ENCODE peak calls at places on chromosome 2, in seven cellular contexts. One of them, this sample, is unnamed.

GRCh38 chr2:20050104-20050711 is 1.2 kb downstream of the LAPTM4A start:
- DNase-seq in neural progenitor cell: no peak
- DNase-seq in naive thymus-derived CD8-positive, alpha-beta T cell: no peak
- DNase-seq in NCI-H2081: peak
- DNase-seq in immature natural killer cell: peak
- DNase-seq in C1 segment of cervical spinal cord: no peak
- DNase-seq in LHCN-M2: peak
- DNase-seq in this sample: no peak

GRCh38 chr2:186887107-186888090 is 38.4 kb upstream of the ZSWIM2 start:
- DNase-seq in neural progenitor cell: peak
- DNase-seq in NCI-H2081: no peak
- DNase-seq in immature natural killer cell: no peak
- DNase-seq in C1 segment of cervical spinal cord: no peak
- DNase-seq in naive thymus-derived CD8-positive, alpha-beta T cell: no peak
- DNase-seq in LHCN-M2: peak
- DNase-seq in this sample: no peak

GRCh38 chr2:148751907-148752306 is 107.4 kb downstream of the EPC2 start:
- DNase-seq in naive thymus-derived CD8-positive, alpha-beta T cell: no peak
- DNase-seq in NCI-H2081: no peak
- DNase-seq in immature natural killer cell: no peak
- DNase-seq in C1 segment of cervical spinal cord: no peak
- DNase-seq in neural progenitor cell: no peak
- DNase-seq in LHCN-M2: no peak
- DNase-seq in this sample: no peak

GRCh38 chr2:236021497-236022057 is 146.6 kb downstream of the GBX2 start:
- DNase-seq in naive thymus-derived CD8-positive, alpha-beta T cell: no peak
- DNase-seq in NCI-H2081: no peak
- DNase-seq in immature natural killer cell: no peak
- DNase-seq in LHCN-M2: no peak
- DNase-seq in C1 segment of cervical spinal cord: no peak
- DNase-seq in neural progenitor cell: no peak
- DNase-seq in this sample: no peak

GRCh38 chr2:15939854-15940660 is at the start of gene MYCN:
- DNase-seq in neural progenitor cell: peak
- DNase-seq in naive thymus-derived CD8-positive, alpha-beta T cell: peak
- DNase-seq in C1 segment of cervical spinal cord: no peak
- DNase-seq in LHCN-M2: peak
- DNase-seq in NCI-H2081: peak
- DNase-seq in immature natural killer cell: no peak
- DNase-seq in this sample: peak

GRCh38 chr2:220224711-220225519 is 597.5 kb downstream of the SLC4A3 start:
- DNase-seq in neural progenitor cell: no peak
- DNase-seq in LHCN-M2: peak
- DNase-seq in C1 segment of cervical spinal cord: no peak
- DNase-seq in NCI-H2081: no peak
- DNase-seq in immature natural killer cell: no peak
- DNase-seq in naive thymus-derived CD8-positive, alpha-beta T cell: no peak
- DNase-seq in this sample: no peak

GRCh38 chr2:219252900-219253752 is at the start of gene TUBA4B:
- DNase-seq in C1 segment of cervical spinal cord: no peak
- DNase-seq in immature natural killer cell: peak
- DNase-seq in naive thymus-derived CD8-positive, alpha-beta T cell: peak
- DNase-seq in NCI-H2081: peak
- DNase-seq in LHCN-M2: peak
- DNase-seq in neural progenitor cell: peak
- DNase-seq in this sample: no peak

GRCh38 chr2:40027968-40028367 is 248.9 kb upstream of the THUMPD2 start:
- DNase-seq in NCI-H2081: no peak
- DNase-seq in naive thymus-derived CD8-positive, alpha-beta T cell: no peak
- DNase-seq in immature natural killer cell: no peak
- DNase-seq in LHCN-M2: peak
- DNase-seq in neural progenitor cell: no peak
- DNase-seq in C1 segment of cervical spinal cord: no peak
- DNase-seq in this sample: no peak

GRCh38 chr2:152047826-152048476 is 50.9 kb downstream of the CACNB4 start:
- DNase-seq in neural progenitor cell: peak
- DNase-seq in naive thymus-derived CD8-positive, alpha-beta T cell: no peak
- DNase-seq in immature natural killer cell: no peak
- DNase-seq in C1 segment of cervical spinal cord: no peak
- DNase-seq in NCI-H2081: no peak
- DNase-seq in LHCN-M2: peak
- DNase-seq in this sample: no peak

GRCh38 chr2:43125090-43125998 is 101.1 kb downstream of the ZFP36L2 start:
- DNase-seq in neural progenitor cell: no peak
- DNase-seq in LHCN-M2: no peak
- DNase-seq in C1 segment of cervical spinal cord: no peak
- DNase-seq in NCI-H2081: no peak
- DNase-seq in naive thymus-derived CD8-positive, alpha-beta T cell: no peak
- DNase-seq in immature natural killer cell: no peak
- DNase-seq in this sample: no peak

GRCh38 chr2:100615471-100615870 is 52.7 kb downstream of the PDCL3 start:
- DNase-seq in C1 segment of cervical spinal cord: no peak
- DNase-seq in LHCN-M2: no peak
- DNase-seq in immature natural killer cell: no peak
- DNase-seq in NCI-H2081: no peak
- DNase-seq in naive thymus-derived CD8-positive, alpha-beta T cell: no peak
- DNase-seq in neural progenitor cell: no peak
- DNase-seq in this sample: no peak

GRCh38 chr2:127121776-127122176 is 14.8 kb upstream of the BIN1 start:
- DNase-seq in C1 segment of cervical spinal cord: no peak
- DNase-seq in LHCN-M2: no peak
- DNase-seq in NCI-H2081: no peak
- DNase-seq in immature natural killer cell: no peak
- DNase-seq in neural progenitor cell: no peak
- DNase-seq in naive thymus-derived CD8-positive, alpha-beta T cell: no peak
- DNase-seq in this sample: no peak

GRCh38 chr2:110642360-110642759 is 35.5 kb downstream of the BUB1 start:
- DNase-seq in C1 segment of cervical spinal cord: no peak
- DNase-seq in immature natural killer cell: no peak
- DNase-seq in naive thymus-derived CD8-positive, alpha-beta T cell: no peak
- DNase-seq in LHCN-M2: no peak
- DNase-seq in neural progenitor cell: no peak
- DNase-seq in NCI-H2081: no peak
- DNase-seq in this sample: no peak

GRCh38 chr2:49255325-49256023 is 101.2 kb upstream of the FSHR start:
- DNase-seq in neural progenitor cell: no peak
- DNase-seq in immature natural killer cell: no peak
- DNase-seq in C1 segment of cervical spinal cord: no peak
- DNase-seq in LHCN-M2: no peak
- DNase-seq in naive thymus-derived CD8-positive, alpha-beta T cell: no peak
- DNase-seq in NCI-H2081: no peak
- DNase-seq in this sample: peak

GRCh38 chr2:112880696-112881095 is 30.3 kb upstream of the IL37 start:
- DNase-seq in LHCN-M2: peak
- DNase-seq in NCI-H2081: no peak
- DNase-seq in neural progenitor cell: no peak
- DNase-seq in C1 segment of cervical spinal cord: no peak
- DNase-seq in naive thymus-derived CD8-positive, alpha-beta T cell: no peak
- DNase-seq in immature natural killer cell: peak
- DNase-seq in this sample: no peak

GRCh38 chr2:37737507-37737906 is 66.1 kb upstream of the CDC42EP3 start:
- DNase-seq in C1 segment of cervical spinal cord: no peak
- DNase-seq in NCI-H2081: no peak
- DNase-seq in naive thymus-derived CD8-positive, alpha-beta T cell: no peak
- DNase-seq in LHCN-M2: peak
- DNase-seq in neural progenitor cell: no peak
- DNase-seq in immature natural killer cell: no peak
- DNase-seq in this sample: no peak

GRCh38 chr2:29951561-29951960 is 30.2 kb upstream of the ALK start:
- DNase-seq in NCI-H2081: no peak
- DNase-seq in LHCN-M2: no peak
- DNase-seq in immature natural killer cell: no peak
- DNase-seq in neural progenitor cell: peak
- DNase-seq in naive thymus-derived CD8-positive, alpha-beta T cell: no peak
- DNase-seq in C1 segment of cervical spinal cord: no peak
- DNase-seq in this sample: no peak

GRCh38 chr2:68612765-68613519 is 30.4 kb upstream of the PROKR1 start:
- DNase-seq in neural progenitor cell: no peak
- DNase-seq in immature natural killer cell: no peak
- DNase-seq in C1 segment of cervical spinal cord: no peak
- DNase-seq in LHCN-M2: no peak
- DNase-seq in NCI-H2081: no peak
- DNase-seq in naive thymus-derived CD8-positive, alpha-beta T cell: no peak
- DNase-seq in this sample: no peak

GRCh38 chr2:5698171-5698570 is 6.0 kb downstream of the SOX11 start:
- DNase-seq in LHCN-M2: no peak
- DNase-seq in immature natural killer cell: no peak
- DNase-seq in naive thymus-derived CD8-positive, alpha-beta T cell: no peak
- DNase-seq in C1 segment of cervical spinal cord: no peak
- DNase-seq in neural progenitor cell: no peak
- DNase-seq in NCI-H2081: no peak
- DNase-seq in this sample: no peak

GRCh38 chr2:222878877-222879601 is 18.2 kb downstream of the ACSL3 start:
- DNase-seq in C1 segment of cervical spinal cord: no peak
- DNase-seq in immature natural killer cell: no peak
- DNase-seq in neural progenitor cell: no peak
- DNase-seq in naive thymus-derived CD8-positive, alpha-beta T cell: no peak
- DNase-seq in NCI-H2081: no peak
- DNase-seq in LHCN-M2: peak
- DNase-seq in this sample: no peak

GRCh38 chr2:168490916-168491605 is 35.0 kb downstream of the CERS6 start:
- DNase-seq in immature natural killer cell: no peak
- DNase-seq in LHCN-M2: no peak
- DNase-seq in C1 segment of cervical spinal cord: no peak
- DNase-seq in NCI-H2081: no peak
- DNase-seq in neural progenitor cell: no peak
- DNase-seq in naive thymus-derived CD8-positive, alpha-beta T cell: no peak
- DNase-seq in this sample: no peak

GRCh38 chr2:47299555-47299954 is 103.4 kb upstream of the MSH2 start:
- DNase-seq in neural progenitor cell: no peak
- DNase-seq in immature natural killer cell: no peak
- DNase-seq in C1 segment of cervical spinal cord: no peak
- DNase-seq in NCI-H2081: no peak
- DNase-seq in naive thymus-derived CD8-positive, alpha-beta T cell: no peak
- DNase-seq in LHCN-M2: peak
- DNase-seq in this sample: no peak

GRCh38 chr2:189161894-189162293 is 17.7 kb downstream of the COL5A2 start:
- DNase-seq in LHCN-M2: no peak
- DNase-seq in C1 segment of cervical spinal cord: no peak
- DNase-seq in NCI-H2081: no peak
- DNase-seq in neural progenitor cell: no peak
- DNase-seq in immature natural killer cell: no peak
- DNase-seq in naive thymus-derived CD8-positive, alpha-beta T cell: no peak
- DNase-seq in this sample: no peak

GRCh38 chr2:203061346-203061745 is 46.7 kb downstream of the NBEAL1 start:
- DNase-seq in naive thymus-derived CD8-positive, alpha-beta T cell: no peak
- DNase-seq in C1 segment of cervical spinal cord: no peak
- DNase-seq in LHCN-M2: peak
- DNase-seq in neural progenitor cell: peak
- DNase-seq in immature natural killer cell: no peak
- DNase-seq in NCI-H2081: no peak
- DNase-seq in this sample: no peak

GRCh38 chr2:173571021-173571821 is 216.5 kb downstream of the CDCA7 start:
- DNase-seq in C1 segment of cervical spinal cord: no peak
- DNase-seq in LHCN-M2: peak
- DNase-seq in naive thymus-derived CD8-positive, alpha-beta T cell: no peak
- DNase-seq in neural progenitor cell: peak
- DNase-seq in immature natural killer cell: no peak
- DNase-seq in NCI-H2081: peak
- DNase-seq in this sample: peak

GRCh38 chr2:39597309-39597708 is 68.4 kb upstream of the TMEM178A start:
- DNase-seq in LHCN-M2: no peak
- DNase-seq in neural progenitor cell: no peak
- DNase-seq in immature natural killer cell: no peak
- DNase-seq in NCI-H2081: no peak
- DNase-seq in naive thymus-derived CD8-positive, alpha-beta T cell: no peak
- DNase-seq in C1 segment of cervical spinal cord: no peak
- DNase-seq in this sample: no peak

GRCh38 chr2:191295088-191295487 is 49.9 kb downstream of the MYO1B start:
- DNase-seq in immature natural killer cell: no peak
- DNase-seq in LHCN-M2: no peak
- DNase-seq in naive thymus-derived CD8-positive, alpha-beta T cell: no peak
- DNase-seq in neural progenitor cell: no peak
- DNase-seq in C1 segment of cervical spinal cord: no peak
- DNase-seq in NCI-H2081: no peak
- DNase-seq in this sample: no peak

GRCh38 chr2:217930783-217931563 is 71.8 kb downstream of the TNS1 start:
- DNase-seq in C1 segment of cervical spinal cord: no peak
- DNase-seq in NCI-H2081: no peak
- DNase-seq in LHCN-M2: no peak
- DNase-seq in neural progenitor cell: no peak
- DNase-seq in naive thymus-derived CD8-positive, alpha-beta T cell: no peak
- DNase-seq in immature natural killer cell: peak
- DNase-seq in this sample: no peak

GRCh38 chr2:127097471-127097765 is 9.5 kb downstream of the BIN1 start:
- DNase-seq in NCI-H2081: no peak
- DNase-seq in C1 segment of cervical spinal cord: no peak
- DNase-seq in neural progenitor cell: no peak
- DNase-seq in immature natural killer cell: no peak
- DNase-seq in LHCN-M2: no peak
- DNase-seq in naive thymus-derived CD8-positive, alpha-beta T cell: no peak
- DNase-seq in this sample: no peak

GRCh38 chr2:59529738-59530137 is 1023.7 kb downstream of the BCL11A start:
- DNase-seq in C1 segment of cervical spinal cord: no peak
- DNase-seq in immature natural killer cell: no peak
- DNase-seq in NCI-H2081: no peak
- DNase-seq in naive thymus-derived CD8-positive, alpha-beta T cell: no peak
- DNase-seq in LHCN-M2: no peak
- DNase-seq in neural progenitor cell: no peak
- DNase-seq in this sample: no peak

GRCh38 chr2:193943406-193943960 is 1713.5 kb upstream of the SLC39A10 start:
- DNase-seq in neural progenitor cell: no peak
- DNase-seq in NCI-H2081: no peak
- DNase-seq in C1 segment of cervical spinal cord: no peak
- DNase-seq in LHCN-M2: no peak
- DNase-seq in immature natural killer cell: no peak
- DNase-seq in naive thymus-derived CD8-positive, alpha-beta T cell: no peak
- DNase-seq in this sample: no peak

GRCh38 chr2:55923091-55923977 is at the start of gene EFEMP1:
- DNase-seq in LHCN-M2: peak
- DNase-seq in neural progenitor cell: peak
- DNase-seq in immature natural killer cell: no peak
- DNase-seq in NCI-H2081: no peak
- DNase-seq in naive thymus-derived CD8-positive, alpha-beta T cell: no peak
- DNase-seq in C1 segment of cervical spinal cord: no peak
- DNase-seq in this sample: peak

GRCh38 chr2:158034198-158034831 is 67.4 kb upstream of the UPP2 start:
- DNase-seq in C1 segment of cervical spinal cord: no peak
- DNase-seq in immature natural killer cell: no peak
- DNase-seq in LHCN-M2: peak
- DNase-seq in neural progenitor cell: peak
- DNase-seq in NCI-H2081: peak
- DNase-seq in naive thymus-derived CD8-positive, alpha-beta T cell: no peak
- DNase-seq in this sample: peak

GRCh38 chr2:71336802-71337201 is 5.2 kb downstream of the ZNF638 start:
- DNase-seq in immature natural killer cell: no peak
- DNase-seq in NCI-H2081: no peak
- DNase-seq in neural progenitor cell: no peak
- DNase-seq in naive thymus-derived CD8-positive, alpha-beta T cell: no peak
- DNase-seq in C1 segment of cervical spinal cord: no peak
- DNase-seq in LHCN-M2: no peak
- DNase-seq in this sample: no peak

GRCh38 chr2:159456500-159457426 is 159.6 kb downstream of the BAZ2B start:
- DNase-seq in immature natural killer cell: no peak
- DNase-seq in NCI-H2081: no peak
- DNase-seq in neural progenitor cell: no peak
- DNase-seq in naive thymus-derived CD8-positive, alpha-beta T cell: no peak
- DNase-seq in LHCN-M2: no peak
- DNase-seq in C1 segment of cervical spinal cord: no peak
- DNase-seq in this sample: no peak

GRCh38 chr2:176370423-176370822 is 101.2 kb downstream of the MTX2 start:
- DNase-seq in naive thymus-derived CD8-positive, alpha-beta T cell: no peak
- DNase-seq in LHCN-M2: no peak
- DNase-seq in immature natural killer cell: no peak
- DNase-seq in C1 segment of cervical spinal cord: no peak
- DNase-seq in neural progenitor cell: no peak
- DNase-seq in NCI-H2081: no peak
- DNase-seq in this sample: no peak

GRCh38 chr2:85188852-85189251 is 55.7 kb downstream of the TCF7L1 start:
- DNase-seq in neural progenitor cell: no peak
- DNase-seq in naive thymus-derived CD8-positive, alpha-beta T cell: no peak
- DNase-seq in immature natural killer cell: no peak
- DNase-seq in NCI-H2081: no peak
- DNase-seq in LHCN-M2: no peak
- DNase-seq in C1 segment of cervical spinal cord: no peak
- DNase-seq in this sample: no peak

GRCh38 chr2:41020318-41020717 is 568.4 kb upstream of the SLC8A1 start:
- DNase-seq in LHCN-M2: no peak
- DNase-seq in naive thymus-derived CD8-positive, alpha-beta T cell: no peak
- DNase-seq in immature natural killer cell: no peak
- DNase-seq in neural progenitor cell: no peak
- DNase-seq in C1 segment of cervical spinal cord: no peak
- DNase-seq in NCI-H2081: no peak
- DNase-seq in this sample: no peak

This sample was measured in NCI-H1930.